ENCODE peak calls at places on chromosome 21, in eight cellular contexts. One of them, this sample, is unnamed.

GRCh38 chr21:42061866-42062542 is 9.1 kb upstream of the UMODL1 start:
- DNase-seq in glutamatergic neuron: no peak
- DNase-seq in HTR-8/SVneo: no peak
- DNase-seq in fibroblast of mammary gland: no peak
- DNase-seq in AG08395: no peak
- DNase-seq in astrocyte of the spinal cord: no peak
- DNase-seq in DND-41: peak
- DNase-seq in stimulated activated CD4-positive, alpha-beta T cell treated with anti-CD3 and anti-CD28 coated beads, Interleukin-1b, Interleukin-23, amount 100 ng/mL, for 1 hour: no peak
- DNase-seq in this sample: no peak

GRCh38 chr21:42862123-42862475 is 17.2 kb downstream of the WDR4 start:
- DNase-seq in HTR-8/SVneo: no peak
- DNase-seq in AG08395: no peak
- DNase-seq in astrocyte of the spinal cord: no peak
- DNase-seq in glutamatergic neuron: no peak
- DNase-seq in stimulated activated CD4-positive, alpha-beta T cell treated with anti-CD3 and anti-CD28 coated beads, Interleukin-1b, Interleukin-23, amount 100 ng/mL, for 1 hour: no peak
- DNase-seq in fibroblast of mammary gland: no peak
- DNase-seq in DND-41: no peak
- DNase-seq in this sample: no peak

GRCh38 chr21:45330851-45331261 is 43.2 kb upstream of the POFUT2 start:
- DNase-seq in astrocyte of the spinal cord: no peak
- DNase-seq in DND-41: no peak
- DNase-seq in stimulated activated CD4-positive, alpha-beta T cell treated with anti-CD3 and anti-CD28 coated beads, Interleukin-1b, Interleukin-23, amount 100 ng/mL, for 1 hour: no peak
- DNase-seq in fibroblast of mammary gland: no peak
- DNase-seq in glutamatergic neuron: no peak
- DNase-seq in AG08395: no peak
- DNase-seq in HTR-8/SVneo: no peak
- DNase-seq in this sample: no peak

GRCh38 chr21:36747815-36748381 is 49.0 kb downstream of the SIM2 start:
- DNase-seq in DND-41: no peak
- DNase-seq in stimulated activated CD4-positive, alpha-beta T cell treated with anti-CD3 and anti-CD28 coated beads, Interleukin-1b, Interleukin-23, amount 100 ng/mL, for 1 hour: peak
- DNase-seq in astrocyte of the spinal cord: no peak
- DNase-seq in glutamatergic neuron: peak
- DNase-seq in AG08395: peak
- DNase-seq in fibroblast of mammary gland: peak
- DNase-seq in HTR-8/SVneo: peak
- DNase-seq in this sample: peak

GRCh38 chr21:42013338-42013737 is 3.2 kb upstream of the ZBTB21 start:
- DNase-seq in glutamatergic neuron: no peak
- DNase-seq in DND-41: no peak
- DNase-seq in fibroblast of mammary gland: no peak
- DNase-seq in HTR-8/SVneo: no peak
- DNase-seq in astrocyte of the spinal cord: no peak
- DNase-seq in AG08395: no peak
- DNase-seq in stimulated activated CD4-positive, alpha-beta T cell treated with anti-CD3 and anti-CD28 coated beads, Interleukin-1b, Interleukin-23, amount 100 ng/mL, for 1 hour: no peak
- DNase-seq in this sample: no peak

GRCh38 chr21:17440955-17441354 is 71.9 kb upstream of the CXADR start:
- DNase-seq in stimulated activated CD4-positive, alpha-beta T cell treated with anti-CD3 and anti-CD28 coated beads, Interleukin-1b, Interleukin-23, amount 100 ng/mL, for 1 hour: no peak
- DNase-seq in AG08395: no peak
- DNase-seq in DND-41: no peak
- DNase-seq in glutamatergic neuron: no peak
- DNase-seq in HTR-8/SVneo: no peak
- DNase-seq in fibroblast of mammary gland: no peak
- DNase-seq in astrocyte of the spinal cord: no peak
- DNase-seq in this sample: no peak

GRCh38 chr21:37520801-37521200 is 154.2 kb downstream of the DYRK1A start:
- DNase-seq in astrocyte of the spinal cord: no peak
- DNase-seq in AG08395: no peak
- DNase-seq in stimulated activated CD4-positive, alpha-beta T cell treated with anti-CD3 and anti-CD28 coated beads, Interleukin-1b, Interleukin-23, amount 100 ng/mL, for 1 hour: no peak
- DNase-seq in HTR-8/SVneo: no peak
- DNase-seq in glutamatergic neuron: no peak
- DNase-seq in fibroblast of mammary gland: no peak
- DNase-seq in DND-41: no peak
- DNase-seq in this sample: no peak

GRCh38 chr21:14956826-14957225 is 108.0 kb downstream of the NRIP1 start:
- DNase-seq in stimulated activated CD4-positive, alpha-beta T cell treated with anti-CD3 and anti-CD28 coated beads, Interleukin-1b, Interleukin-23, amount 100 ng/mL, for 1 hour: no peak
- DNase-seq in glutamatergic neuron: no peak
- DNase-seq in astrocyte of the spinal cord: peak
- DNase-seq in fibroblast of mammary gland: peak
- DNase-seq in AG08395: peak
- DNase-seq in DND-41: no peak
- DNase-seq in HTR-8/SVneo: peak
- DNase-seq in this sample: no peak

GRCh38 chr21:42724226-42724920 is 71.0 kb downstream of the PDE9A start:
- DNase-seq in glutamatergic neuron: no peak
- DNase-seq in HTR-8/SVneo: peak
- DNase-seq in AG08395: peak
- DNase-seq in fibroblast of mammary gland: peak
- DNase-seq in stimulated activated CD4-positive, alpha-beta T cell treated with anti-CD3 and anti-CD28 coated beads, Interleukin-1b, Interleukin-23, amount 100 ng/mL, for 1 hour: no peak
- DNase-seq in astrocyte of the spinal cord: peak
- DNase-seq in DND-41: no peak
- DNase-seq in this sample: peak

GRCh38 chr21:46237474-46237873 is 8.9 kb upstream of the LSS start:
- DNase-seq in glutamatergic neuron: no peak
- DNase-seq in fibroblast of mammary gland: no peak
- DNase-seq in astrocyte of the spinal cord: no peak
- DNase-seq in DND-41: no peak
- DNase-seq in HTR-8/SVneo: no peak
- DNase-seq in stimulated activated CD4-positive, alpha-beta T cell treated with anti-CD3 and anti-CD28 coated beads, Interleukin-1b, Interleukin-23, amount 100 ng/mL, for 1 hour: no peak
- DNase-seq in AG08395: no peak
- DNase-seq in this sample: no peak

GRCh38 chr21:38325761-38326420 is 69.1 kb downstream of the KCNJ15 start:
- DNase-seq in glutamatergic neuron: no peak
- DNase-seq in astrocyte of the spinal cord: no peak
- DNase-seq in stimulated activated CD4-positive, alpha-beta T cell treated with anti-CD3 and anti-CD28 coated beads, Interleukin-1b, Interleukin-23, amount 100 ng/mL, for 1 hour: no peak
- DNase-seq in fibroblast of mammary gland: no peak
- DNase-seq in DND-41: no peak
- DNase-seq in HTR-8/SVneo: no peak
- DNase-seq in AG08395: peak
- DNase-seq in this sample: no peak

GRCh38 chr21:15084668-15085067 is 19.9 kb upstream of the NRIP1 start:
- DNase-seq in stimulated activated CD4-positive, alpha-beta T cell treated with anti-CD3 and anti-CD28 coated beads, Interleukin-1b, Interleukin-23, amount 100 ng/mL, for 1 hour: no peak
- DNase-seq in DND-41: no peak
- DNase-seq in glutamatergic neuron: no peak
- DNase-seq in HTR-8/SVneo: no peak
- DNase-seq in AG08395: no peak
- DNase-seq in astrocyte of the spinal cord: no peak
- DNase-seq in fibroblast of mammary gland: no peak
- DNase-seq in this sample: no peak